ENCODE peak calls at places on chromosomes 7 and 10, in four cellular contexts. One of them, this sample, is unnamed.

GRCh38 chr7:2017483-2017891 is 215.3 kb downstream of the MAD1L1 start:
- DNase-seq in lower leg skin: peak
- DNase-seq in WERI-Rb-1: no peak
- DNase-seq in brain microvascular endothelial cell: no peak
- DNase-seq in this sample: no peak

GRCh38 chr10:113825791-113826190 is 28.1 kb downstream of the DCLRE1A start:
- DNase-seq in lower leg skin: no peak
- DNase-seq in WERI-Rb-1: no peak
- DNase-seq in brain microvascular endothelial cell: no peak
- DNase-seq in this sample: no peak

GRCh38 chr10:6162589-6163356 is 40.0 kb upstream of the PFKFB3 start:
- DNase-seq in lower leg skin: no peak
- DNase-seq in WERI-Rb-1: no peak
- DNase-seq in brain microvascular endothelial cell: no peak
- DNase-seq in this sample: no peak

GRCh38 chr10:101880190-101880573 is 36.6 kb upstream of the KCNIP2 start:
- DNase-seq in lower leg skin: no peak
- DNase-seq in WERI-Rb-1: no peak
- DNase-seq in brain microvascular endothelial cell: no peak
- DNase-seq in this sample: no peak

GRCh38 chr7:111146136-111146535 is 55.2 kb downstream of the LRRN3 start:
- DNase-seq in lower leg skin: no peak
- DNase-seq in WERI-Rb-1: no peak
- DNase-seq in brain microvascular endothelial cell: no peak
- DNase-seq in this sample: no peak

GRCh38 chr7:272108-272615 is 17.8 kb upstream of the FOXL3 start:
- DNase-seq in lower leg skin: no peak
- DNase-seq in WERI-Rb-1: no peak
- DNase-seq in brain microvascular endothelial cell: no peak
- DNase-seq in this sample: no peak

GRCh38 chr10:132687181-132687892 is 98.6 kb downstream of the NKX6-2 start:
- DNase-seq in lower leg skin: peak
- DNase-seq in WERI-Rb-1: no peak
- DNase-seq in brain microvascular endothelial cell: no peak
- DNase-seq in this sample: no peak

GRCh38 chr10:35423505-35424306 is 87.4 kb downstream of the CCNY start:
- DNase-seq in lower leg skin: no peak
- DNase-seq in WERI-Rb-1: no peak
- DNase-seq in brain microvascular endothelial cell: peak
- DNase-seq in this sample: peak

GRCh38 chr7:77866370-77866769 is 67.8 kb downstream of the PHTF2 start:
- DNase-seq in lower leg skin: no peak
- DNase-seq in WERI-Rb-1: no peak
- DNase-seq in brain microvascular endothelial cell: no peak
- DNase-seq in this sample: no peak

GRCh38 chr10:25026463-25026862 is 10.1 kb downstream of the THNSL1 start:
- DNase-seq in lower leg skin: no peak
- DNase-seq in WERI-Rb-1: no peak
- DNase-seq in brain microvascular endothelial cell: no peak
- DNase-seq in this sample: peak

GRCh38 chr10:122421054-122421625 is 33.3 kb upstream of the ARMS2 start:
- DNase-seq in lower leg skin: no peak
- DNase-seq in WERI-Rb-1: no peak
- DNase-seq in brain microvascular endothelial cell: no peak
- DNase-seq in this sample: peak

GRCh38 chr10:97713351-97713827 is at the start of gene MARVELD1:
- DNase-seq in lower leg skin: peak
- DNase-seq in WERI-Rb-1: peak
- DNase-seq in brain microvascular endothelial cell: peak
- DNase-seq in this sample: peak

GRCh38 chr7:101602484-101603241 is 26.4 kb downstream of the MYL10 start:
- DNase-seq in lower leg skin: peak
- DNase-seq in WERI-Rb-1: peak
- DNase-seq in brain microvascular endothelial cell: peak
- DNase-seq in this sample: peak

GRCh38 chr7:28076421-28077163 is 104.0 kb downstream of the JAZF1 start:
- DNase-seq in lower leg skin: no peak
- DNase-seq in WERI-Rb-1: no peak
- DNase-seq in brain microvascular endothelial cell: no peak
- DNase-seq in this sample: no peak

GRCh38 chr10:18501610-18502009 is 149.8 kb downstream of the NSUN6 start:
- DNase-seq in lower leg skin: no peak
- DNase-seq in WERI-Rb-1: no peak
- DNase-seq in brain microvascular endothelial cell: no peak
- DNase-seq in this sample: no peak

GRCh38 chr10:19964625-19965024 is 148.4 kb downstream of the PLXDC2 start:
- DNase-seq in lower leg skin: no peak
- DNase-seq in WERI-Rb-1: no peak
- DNase-seq in brain microvascular endothelial cell: no peak
- DNase-seq in this sample: no peak

GRCh38 chr7:44473295-44473694 is 17.2 kb downstream of the NUDCD3 start:
- DNase-seq in lower leg skin: no peak
- DNase-seq in WERI-Rb-1: no peak
- DNase-seq in brain microvascular endothelial cell: peak
- DNase-seq in this sample: peak

GRCh38 chr10:53315709-53316108 is 543.1 kb upstream of the MBL2 start:
- DNase-seq in lower leg skin: no peak
- DNase-seq in WERI-Rb-1: no peak
- DNase-seq in brain microvascular endothelial cell: peak
- DNase-seq in this sample: peak

GRCh38 chr10:772227-772637 is 82.8 kb upstream of the DIP2C start:
- DNase-seq in lower leg skin: peak
- DNase-seq in WERI-Rb-1: no peak
- DNase-seq in brain microvascular endothelial cell: no peak
- DNase-seq in this sample: no peak

GRCh38 chr7:94022550-94022949 is 18.4 kb upstream of the BET1 start:
- DNase-seq in lower leg skin: no peak
- DNase-seq in WERI-Rb-1: no peak
- DNase-seq in brain microvascular endothelial cell: no peak
- DNase-seq in this sample: no peak

GRCh38 chr7:80134536-80135305 is at the start of gene GNAI1:
- DNase-seq in lower leg skin: peak
- DNase-seq in WERI-Rb-1: peak
- DNase-seq in brain microvascular endothelial cell: peak
- DNase-seq in this sample: peak

GRCh38 chr10:125592897-125593296 is 90.1 kb downstream of the TEX36 start:
- DNase-seq in lower leg skin: no peak
- DNase-seq in WERI-Rb-1: no peak
- DNase-seq in brain microvascular endothelial cell: no peak
- DNase-seq in this sample: peak

GRCh38 chr7:158057446-158057845 is 530.2 kb downstream of the PTPRN2 start:
- DNase-seq in lower leg skin: peak
- DNase-seq in WERI-Rb-1: no peak
- DNase-seq in brain microvascular endothelial cell: no peak
- DNase-seq in this sample: no peak

GRCh38 chr10:114746531-114746930 is 75.0 kb upstream of the FHIP2A start:
- DNase-seq in lower leg skin: no peak
- DNase-seq in WERI-Rb-1: no peak
- DNase-seq in brain microvascular endothelial cell: no peak
- DNase-seq in this sample: no peak

GRCh38 chr7:17696422-17696821 is 243.9 kb downstream of the SNX13 start:
- DNase-seq in lower leg skin: peak
- DNase-seq in WERI-Rb-1: no peak
- DNase-seq in brain microvascular endothelial cell: peak
- DNase-seq in this sample: peak

GRCh38 chr10:84478679-84479078 is 150.3 kb downstream of the CCSER2 start:
- DNase-seq in lower leg skin: no peak
- DNase-seq in WERI-Rb-1: no peak
- DNase-seq in brain microvascular endothelial cell: no peak
- DNase-seq in this sample: no peak

GRCh38 chr10:31778627-31779026 is 150.0 kb downstream of the ARHGAP12 start:
- DNase-seq in lower leg skin: no peak
- DNase-seq in WERI-Rb-1: no peak
- DNase-seq in brain microvascular endothelial cell: no peak
- DNase-seq in this sample: no peak

GRCh38 chr10:30591249-30591670 is 38.3 kb downstream of the LYZL2 start:
- DNase-seq in lower leg skin: no peak
- DNase-seq in WERI-Rb-1: no peak
- DNase-seq in brain microvascular endothelial cell: peak
- DNase-seq in this sample: peak

GRCh38 chr10:123781956-123782500 is 109.6 kb downstream of the CPXM2 start:
- DNase-seq in lower leg skin: no peak
- DNase-seq in WERI-Rb-1: no peak
- DNase-seq in brain microvascular endothelial cell: no peak
- DNase-seq in this sample: no peak

GRCh38 chr10:28381903-28382347 is 79.1 kb upstream of the MPP7 start:
- DNase-seq in lower leg skin: peak
- DNase-seq in WERI-Rb-1: peak
- DNase-seq in brain microvascular endothelial cell: peak
- DNase-seq in this sample: peak

GRCh38 chr10:11163990-11164805 is 146.5 kb downstream of the CELF2 start:
- DNase-seq in lower leg skin: no peak
- DNase-seq in WERI-Rb-1: no peak
- DNase-seq in brain microvascular endothelial cell: no peak
- DNase-seq in this sample: no peak

GRCh38 chr10:119620241-119620753 is 23.5 kb upstream of the TIAL1 start:
- DNase-seq in lower leg skin: no peak
- DNase-seq in WERI-Rb-1: no peak
- DNase-seq in brain microvascular endothelial cell: peak
- DNase-seq in this sample: no peak

GRCh38 chr10:133187906-133188681 is 28.1 kb downstream of the KNDC1 start:
- DNase-seq in lower leg skin: no peak
- DNase-seq in WERI-Rb-1: no peak
- DNase-seq in brain microvascular endothelial cell: no peak
- DNase-seq in this sample: no peak

GRCh38 chr7:148747274-148747673 is 48.6 kb downstream of the CUL1 start:
- DNase-seq in lower leg skin: no peak
- DNase-seq in WERI-Rb-1: peak
- DNase-seq in brain microvascular endothelial cell: no peak
- DNase-seq in this sample: no peak
- TF ChIP-seq CTCF in lower leg skin: no peak
- TF ChIP-seq CTCF in WERI-Rb-1: peak
- TF ChIP-seq CTCF in brain microvascular endothelial cell: no peak
- TF ChIP-seq CTCF in this sample: no peak

GRCh38 chr7:153886506-153887391 is 165.4 kb upstream of the DPP6 start:
- DNase-seq in lower leg skin: no peak
- DNase-seq in WERI-Rb-1: no peak
- DNase-seq in brain microvascular endothelial cell: no peak
- DNase-seq in this sample: no peak
- TF ChIP-seq CTCF in lower leg skin: no peak
- TF ChIP-seq CTCF in WERI-Rb-1: no peak
- TF ChIP-seq CTCF in brain microvascular endothelial cell: no peak
- TF ChIP-seq CTCF in this sample: no peak

DNA sequence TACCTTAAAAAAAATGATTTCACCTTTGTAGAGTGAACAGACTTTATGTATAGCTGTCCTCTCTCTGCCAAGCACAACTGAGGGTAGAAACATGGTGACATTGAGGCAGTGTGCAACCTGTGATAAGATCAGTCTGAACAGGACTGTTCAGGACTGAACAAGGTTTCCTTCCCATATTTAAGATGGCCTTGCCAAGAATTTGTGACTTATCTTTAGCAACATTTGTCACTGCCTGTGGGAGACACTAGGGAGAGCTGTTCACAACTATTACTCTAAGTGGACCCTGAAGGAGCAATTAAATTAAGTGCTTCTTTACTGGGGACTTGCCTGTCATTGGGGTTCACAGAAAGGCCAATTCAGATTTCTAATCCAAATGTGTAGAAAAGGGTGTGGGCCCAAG is 6.7 kb downstream of the OR13A1 start:
- DNase-seq in lower leg skin: no peak
- DNase-seq in WERI-Rb-1: peak
- DNase-seq in brain microvascular endothelial cell: no peak
- DNase-seq in this sample: no peak
- TF ChIP-seq CTCF in lower leg skin: no peak
- TF ChIP-seq CTCF in WERI-Rb-1: peak
- TF ChIP-seq CTCF in brain microvascular endothelial cell: no peak
- TF ChIP-seq CTCF in this sample: no peak

GRCh38 chr7:128066858-128067257 is 35.6 kb upstream of the LRRC4 start:
- DNase-seq in lower leg skin: no peak
- DNase-seq in WERI-Rb-1: no peak
- DNase-seq in brain microvascular endothelial cell: no peak
- DNase-seq in this sample: no peak
- TF ChIP-seq CTCF in lower leg skin: no peak
- TF ChIP-seq CTCF in WERI-Rb-1: no peak
- TF ChIP-seq CTCF in brain microvascular endothelial cell: peak
- TF ChIP-seq CTCF in this sample: no peak

GRCh38 chr10:74981831-74982633 is 129.4 kb upstream of the SAMD8 start:
- DNase-seq in lower leg skin: no peak
- DNase-seq in WERI-Rb-1: peak
- DNase-seq in brain microvascular endothelial cell: no peak
- DNase-seq in this sample: no peak
- TF ChIP-seq CTCF in lower leg skin: no peak
- TF ChIP-seq CTCF in WERI-Rb-1: no peak
- TF ChIP-seq CTCF in brain microvascular endothelial cell: no peak
- TF ChIP-seq CTCF in this sample: no peak

GRCh38 chr10:15369642-15370211 is 1.4 kb downstream of the FAM171A1 start:
- DNase-seq in lower leg skin: peak
- DNase-seq in WERI-Rb-1: peak
- DNase-seq in brain microvascular endothelial cell: no peak
- DNase-seq in this sample: no peak
- TF ChIP-seq CTCF in lower leg skin: no peak
- TF ChIP-seq CTCF in WERI-Rb-1: no peak
- TF ChIP-seq CTCF in brain microvascular endothelial cell: no peak
- TF ChIP-seq CTCF in this sample: no peak

GRCh38 chr7:120332433-120332832 is 59.5 kb downstream of the KCND2 start:
- DNase-seq in lower leg skin: no peak
- DNase-seq in WERI-Rb-1: no peak
- DNase-seq in brain microvascular endothelial cell: no peak
- DNase-seq in this sample: no peak

GRCh38 chr7:120334475-120334874 is 61.5 kb downstream of the KCND2 start:
- DNase-seq in lower leg skin: no peak
- DNase-seq in WERI-Rb-1: no peak
- DNase-seq in brain microvascular endothelial cell: no peak
- DNase-seq in this sample: no peak

GRCh38 chr7:120337308-120337907 is 64.4 kb downstream of the KCND2 start:
- DNase-seq in lower leg skin: no peak
- DNase-seq in WERI-Rb-1: no peak
- DNase-seq in brain microvascular endothelial cell: peak
- DNase-seq in this sample: peak
- TF ChIP-seq CTCF in lower leg skin: no peak
- TF ChIP-seq CTCF in WERI-Rb-1: peak
- TF ChIP-seq CTCF in brain microvascular endothelial cell: peak
- TF ChIP-seq CTCF in this sample: peak

GRCh38 chr10:78231930-78232329 is 198.3 kb downstream of the RPS24 start:
- DNase-seq in lower leg skin: no peak
- DNase-seq in WERI-Rb-1: no peak
- DNase-seq in brain microvascular endothelial cell: no peak
- DNase-seq in this sample: peak
- TF ChIP-seq CTCF in lower leg skin: no peak
- TF ChIP-seq CTCF in WERI-Rb-1: no peak
- TF ChIP-seq CTCF in brain microvascular endothelial cell: peak
- TF ChIP-seq CTCF in this sample: peak